ENCODE peak calls at places on chromosomes 1 and 21, in five cellular contexts. Y, S, K, G and L are unnamed samples.

GRCh38 chr1:44423706-44424546 is 18.9 kb downstream of the RNF220 start:
- DNase-seq in S (no peak), Y (no peak), G (peak), K (no peak), L (no peak)

GRCh38 chr21:44701023-44701400 is 4.0 kb downstream of the KRTAP10-12 start:
- DNase-seq in Y (no peak), G (no peak), K (no peak), S (no peak), L (peak)

GRCh38 chr1:85494957-85495266 is 30.0 kb upstream of the DDAH1 start:
- DNase-seq in G (peak), K (peak), Y (no peak), S (no peak), L (no peak)

GRCh38 chr1:54277451-54278355 is 77.7 kb downstream of the MRPL37 start:
- DNase-seq in G (peak), Y (no peak), K (no peak), S (peak), L (no peak)

GRCh38 chr1:167221126-167221803 is 579 bp downstream of the POU2F1 start:
- DNase-seq in S (peak), Y (no peak), G (no peak), K (no peak), L (peak)

GRCh38 chr1:46043491-46044017 is 88.9 kb downstream of the PIK3R3 start:
- DNase-seq in Y (no peak), S (no peak), K (no peak), G (no peak), L (no peak)

GRCh38 chr1:19735419-19736127 is 64.1 kb downstream of the TMCO4 start:
- DNase-seq in Y (peak), G (peak), K (no peak), S (no peak), L (no peak)

GRCh38 chr1:229342902-229343587 is at the start of gene CCSAP:
- DNase-seq in Y (no peak), K (no peak), G (peak), S (peak), L (no peak)

GRCh38 chr1:204866051-204866596 is 4.5 kb upstream of the NFASC start:
- DNase-seq in G (no peak), S (peak), Y (no peak), K (no peak), L (peak)

GRCh38 chr21:45562965-45563364 is 20.7 kb upstream of the SLC19A1 start:
- DNase-seq in Y (no peak), K (no peak), S (no peak), G (no peak), L (peak)

GRCh38 chr1:201716742-201717135 is 112.2 kb upstream of the IPO9 start:
- DNase-seq in G (no peak), Y (no peak), K (no peak), S (no peak), L (no peak)

GRCh38 chr1:156096640-156097391 is 14.6 kb upstream of the MEX3A start:
- DNase-seq in K (peak), Y (peak), G (peak), S (peak), L (peak)

GRCh38 chr21:44375281-44375651 is 21.8 kb downstream of the TRPM2 start:
- DNase-seq in G (no peak), K (no peak), Y (no peak), S (no peak), L (peak)

GRCh38 chr1:63971557-63971956 is 197.7 kb downstream of the ROR1 start:
- DNase-seq in G (no peak), K (no peak), S (no peak), Y (no peak), L (no peak)

GRCh38 chr21:43321111-43321510 is 105.8 kb downstream of the SIK1 start:
- DNase-seq in S (no peak), K (no peak), G (peak), Y (no peak), L (no peak)

GRCh38 chr1:11100149-11100493 is 452 bp upstream of the EXOSC10 start:
- DNase-seq in K (no peak), S (no peak), Y (no peak), G (no peak), L (no peak)

GRCh38 chr1:204410764-204411450 is 710 bp downstream of the PPP1R15B start:
- DNase-seq in Y (peak), S (no peak), G (peak), K (no peak), L (peak)

GRCh38 chr1:208004851-208005250 is 93.9 kb upstream of the CD34 start:
- DNase-seq in Y (peak), S (no peak), K (no peak), G (no peak), L (no peak)

GRCh38 chr1:161066694-161067093 is 3.0 kb downstream of the ARHGAP30 start:
- DNase-seq in G (no peak), K (no peak), S (no peak), Y (no peak), L (no peak)

GRCh38 chr21:44732263-44732662 is 20.9 kb upstream of the TSPEAR start:
- DNase-seq in S (no peak), G (no peak), K (no peak), Y (no peak), L (no peak)

GRCh38 chr1:168470821-168471473 is 72.8 kb downstream of the XCL2 start:
- DNase-seq in G (peak), K (no peak), S (no peak), Y (peak), L (no peak)

GRCh38 chr1:159826436-159827101 is at the start of gene SLAMF8:
- DNase-seq in Y (no peak), K (no peak), S (no peak), G (no peak), L (no peak)

GRCh38 chr1:54327386-54328116 is 78.6 kb downstream of the SSBP3 start:
- DNase-seq in S (no peak), G (peak), K (no peak), Y (peak), L (no peak)

GRCh38 chr1:178408869-178409268 is 87.9 kb downstream of the CLEC20A start:
- DNase-seq in Y (no peak), G (no peak), S (no peak), K (no peak), L (no peak)

GRCh38 chr1:1401457-1402010 is 2.4 kb upstream of the CCNL2 start:
- DNase-seq in S (no peak), G (no peak), Y (no peak), K (no peak), L (no peak)
- H3K4me3 ChIP-seq in S (no peak), G (no peak), Y (no peak), K (no peak), L (no peak)

GRCh38 chr1:245489838-245490237 is 335.1 kb downstream of the KIF26B start:
- DNase-seq in Y (no peak), K (no peak), S (no peak), G (no peak), L (no peak)

GRCh38 chr1:245495681-245496080 is 340.9 kb downstream of the KIF26B start:
- DNase-seq in S (no peak), Y (no peak), G (no peak), K (no peak), L (no peak)

GRCh38 chr1:245488346-245489110 is 333.7 kb downstream of the KIF26B start:
- DNase-seq in S (no peak), G (no peak), Y (no peak), K (no peak), L (no peak)

GRCh38 chr1:245493029-245493428 is 338.2 kb downstream of the KIF26B start:
- DNase-seq in Y (no peak), G (no peak), S (no peak), K (no peak), L (no peak)
- TF ChIP-seq CTCF in Y (peak), G (no peak), S (no peak), K (no peak), L (no peak)

DNA sequence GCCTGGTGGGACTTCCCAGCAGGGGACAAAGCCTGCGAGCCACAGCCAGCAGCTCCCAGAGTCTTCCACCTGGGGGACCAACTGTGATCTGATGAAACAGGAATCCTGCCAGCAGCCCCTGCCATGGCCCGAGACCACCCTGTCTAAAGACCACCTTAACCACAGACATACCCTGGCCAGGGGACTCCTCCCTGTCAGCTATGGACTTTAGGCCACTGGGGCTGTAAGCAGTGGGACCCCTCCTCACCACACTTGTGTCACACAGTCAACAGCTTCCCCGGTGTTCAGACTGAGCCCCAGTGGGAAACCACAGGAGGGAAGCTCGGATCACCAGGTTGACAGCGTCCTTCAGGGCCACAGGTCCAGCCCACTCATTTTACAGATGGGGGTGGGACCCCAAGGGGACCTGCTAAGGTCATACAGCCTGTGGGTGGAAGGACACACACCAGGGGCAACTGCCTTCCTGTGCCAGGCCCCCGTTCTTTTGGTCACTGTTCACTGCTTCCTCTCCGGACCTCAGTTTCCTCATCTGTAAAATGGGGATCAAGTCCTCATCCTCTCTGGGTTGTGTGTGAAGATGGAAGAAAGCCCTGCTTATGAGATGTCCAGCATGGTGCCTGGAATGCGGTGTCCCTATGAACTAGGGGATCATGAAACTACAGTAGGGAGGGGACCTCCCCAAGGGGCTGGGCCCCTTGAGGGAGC is 11.4 kb downstream of the EPHA2 start:
- DNase-seq in Y (no peak), K (no peak), G (no peak), S (no peak), L (no peak)
- H3K27ac ChIP-seq in Y (peak), K (peak), G (peak), S (peak), L (peak)

DNA sequence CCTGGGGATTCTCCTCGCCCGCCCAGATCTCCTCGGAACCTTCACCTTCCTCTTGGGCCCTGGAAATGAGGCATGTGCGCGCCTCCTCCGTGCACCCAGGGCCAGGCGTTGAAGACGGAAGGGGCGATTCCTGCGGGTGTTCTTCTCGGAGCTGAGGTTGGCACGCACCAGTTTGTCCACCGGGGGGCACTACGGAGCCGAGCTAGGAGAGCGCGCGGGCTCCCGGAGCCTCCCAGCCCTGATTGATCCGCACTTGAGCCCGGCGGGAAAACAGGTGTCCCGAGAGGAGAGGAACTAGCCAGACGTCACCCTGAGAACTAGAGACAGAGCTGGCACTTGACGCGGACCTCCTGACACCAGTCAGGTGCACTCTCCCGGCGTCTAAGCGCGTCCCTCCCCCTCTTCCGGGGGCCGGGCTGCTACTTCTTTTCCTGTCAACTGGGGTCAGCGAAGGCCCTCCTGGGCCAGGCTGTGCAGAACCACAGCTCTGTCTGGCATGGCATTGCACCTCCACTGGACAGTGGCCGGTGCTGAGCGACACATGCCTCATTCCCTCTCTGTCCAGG is 18.3 kb upstream of the SERINC2 start:
- DNase-seq in Y (peak), K (peak), S (peak), G (peak), L (peak)
- H3K4me3 ChIP-seq in Y (peak), K (no peak), S (peak), G (no peak), L (peak)